ENCODE peak calls at places on chromosome 7, in six cellular contexts. S is right lobe of liver, J is IMR-90, Q is gastroesophageal sphincter, G is T-helper 17 cell, Y is upper lobe of right lung. E is an unnamed sample.

GRCh38 chr7:142519077-142519789 is 230.0 kb upstream of the PRSS1 start:
- ATAC-seq in S (no peak), Y (no peak), J (no peak), G (no peak), Q (no peak), E (no peak)

GRCh38 chr7:50362712-50363282 is 58.3 kb downstream of the IKZF1 start:
- ATAC-seq in G (no peak), S (no peak), J (no peak), Q (no peak), Y (no peak), E (no peak)

GRCh38 chr7:4803397-4804241 is 28.2 kb downstream of the AP5Z1 start:
- ATAC-seq in S (no peak), G (no peak), J (no peak), Y (no peak), Q (no peak), E (no peak)

GRCh38 chr7:143960813-143961610 is 6.4 kb downstream of the OR2F1 start:
- ATAC-seq in Y (no peak), S (no peak), J (no peak), G (no peak), Q (no peak), E (peak)

GRCh38 chr7:111855161-111855841 is 293.0 kb upstream of the IMMP2L start:
- ATAC-seq in J (peak), S (peak), Y (peak), G (no peak), Q (no peak), E (no peak)

GRCh38 chr7:106180721-106181120 is 68.6 kb upstream of the SYPL1 start:
- ATAC-seq in J (no peak), S (no peak), G (no peak), Y (no peak), Q (no peak), E (no peak)

GRCh38 chr7:22557167-22557566 is 57.2 kb upstream of the STEAP1B start:
- ATAC-seq in Q (no peak), Y (no peak), S (no peak), J (no peak), G (no peak), E (no peak)

GRCh38 chr7:28086198-28086597 is 94.4 kb downstream of the JAZF1 start:
- ATAC-seq in Y (no peak), Q (no peak), S (no peak), J (no peak), G (no peak), E (no peak)

GRCh38 chr7:105227391-105227790 is 161.3 kb downstream of the SRPK2 start:
- ATAC-seq in S (no peak), G (no peak), Q (no peak), Y (no peak), J (no peak), E (no peak)

GRCh38 chr7:155756322-155756721 is 55.9 kb downstream of the SHH start:
- ATAC-seq in G (no peak), Y (peak), J (no peak), Q (no peak), S (no peak), E (no peak)